ENCODE peak calls at places on chromosomes 6 and 20, in eight cellular contexts. N, B, R, M, S, L, D and I are unnamed samples.

GRCh38 chr20:24364464-24364863 is 105.0 kb upstream of the SYNDIG1 start:
- DNase-seq in N (no peak), B (no peak), R (no peak), M (no peak), S (no peak), L (no peak), D (no peak), I (no peak)

GRCh38 chr6:134945045-134945444 is 4.9 kb downstream of the ALDH8A1 start:
- DNase-seq in N (no peak), B (no peak), R (no peak), M (no peak), S (no peak), L (no peak), D (no peak), I (no peak)

GRCh38 chr6:166715065-166715464 is 88.0 kb upstream of the RPS6KA2 start:
- DNase-seq in N (no peak), B (no peak), R (no peak), M (no peak), S (no peak), L (no peak), D (no peak), I (no peak)

GRCh38 chr20:34016736-34017135 is 23.0 kb downstream of the RALY start:
- DNase-seq in N (no peak), B (no peak), R (no peak), M (no peak), S (no peak), L (no peak), D (no peak), I (no peak)

GRCh38 chr6:82251942-82252341 is 4.4 kb upstream of the IBTK start:
- DNase-seq in N (peak), B (no peak), R (no peak), M (no peak), S (no peak), L (no peak), D (peak), I (no peak)

GRCh38 chr6:21586760-21587181 is 6.8 kb upstream of the SOX4 start:
- DNase-seq in N (no peak), B (no peak), R (peak), M (no peak), S (no peak), L (no peak), D (no peak), I (no peak)

GRCh38 chr6:135985471-135985870 is 134.0 kb downstream of the PDE7B start:
- DNase-seq in N (no peak), B (no peak), R (no peak), M (no peak), S (no peak), L (peak), D (no peak), I (no peak)

GRCh38 chr6:14807130-14807529 is 438.7 kb upstream of the JARID2 start:
- DNase-seq in N (no peak), B (no peak), R (no peak), M (no peak), S (no peak), L (no peak), D (no peak), I (no peak)

GRCh38 chr20:50189681-50190250 is 864 bp upstream of the CEBPB start:
- DNase-seq in N (no peak), B (peak), R (peak), M (peak), S (no peak), L (no peak), D (no peak), I (peak)

GRCh38 chr20:24153101-24154040 is 164.8 kb upstream of the GGTLC1 start:
- DNase-seq in N (no peak), B (no peak), R (no peak), M (no peak), S (no peak), L (no peak), D (no peak), I (no peak)

GRCh38 chr20:20455945-20456344 is 88.0 kb downstream of the INSM1 start:
- DNase-seq in N (no peak), B (no peak), R (no peak), M (no peak), S (no peak), L (no peak), D (no peak), I (no peak)

GRCh38 chr6:19333936-19334335 is 503.2 kb upstream of the ID4 start:
- DNase-seq in N (no peak), B (no peak), R (no peak), M (no peak), S (no peak), L (no peak), D (peak), I (no peak)

GRCh38 chr6:39088331-39088730 is 26.7 kb downstream of the SAYSD1 start:
- DNase-seq in N (no peak), B (peak), R (no peak), M (peak), S (peak), L (peak), D (peak), I (no peak)

GRCh38 chr6:12288844-12289654 is 1.1 kb upstream of the EDN1 start:
- DNase-seq in N (peak), B (peak), R (peak), M (no peak), S (no peak), L (no peak), D (peak), I (no peak)

GRCh38 chr6:151763938-151764680 is 43.4 kb upstream of the ESR1 start:
- DNase-seq in N (no peak), B (peak), R (peak), M (peak), S (peak), L (no peak), D (peak), I (peak)

GRCh38 chr6:162750776-162751175 is 23.0 kb downstream of the PACRG start:
- DNase-seq in N (no peak), B (no peak), R (no peak), M (no peak), S (no peak), L (no peak), D (peak), I (no peak)

GRCh38 chr6:116492331-116493067 is 18.9 kb upstream of the CALHM5 start:
- DNase-seq in N (no peak), B (no peak), R (no peak), M (no peak), S (no peak), L (no peak), D (no peak), I (no peak)

GRCh38 chr6:125791151-125791819 is 525 bp downstream of the NCOA7 start:
- DNase-seq in N (no peak), B (no peak), R (peak), M (no peak), S (no peak), L (no peak), D (peak), I (no peak)

GRCh38 chr20:12083269-12083668 is 165.6 kb downstream of the BTBD3 start:
- DNase-seq in N (no peak), B (no peak), R (no peak), M (no peak), S (no peak), L (no peak), D (no peak), I (no peak)

GRCh38 chr6:27468334-27468733 is 4.6 kb downstream of the ZNF184 start:
- DNase-seq in N (no peak), B (no peak), R (no peak), M (no peak), S (no peak), L (no peak), D (peak), I (no peak)

GRCh38 chr6:69835414-69836179 is 30.8 kb upstream of the COL19A1 start:
- DNase-seq in N (no peak), B (no peak), R (no peak), M (no peak), S (peak), L (peak), D (peak), I (no peak)

GRCh38 chr20:60048634-60049578 is 90.7 kb downstream of the CDH26 start:
- DNase-seq in N (no peak), B (no peak), R (no peak), M (no peak), S (no peak), L (no peak), D (no peak), I (no peak)

GRCh38 chr6:37783831-37784584 is 35.5 kb upstream of the ZFAND3 start:
- DNase-seq in N (no peak), B (peak), R (peak), M (peak), S (no peak), L (no peak), D (peak), I (no peak)

GRCh38 chr20:57434390-57434700 is 43.1 kb downstream of the RBM38 start:
- DNase-seq in N (no peak), B (no peak), R (no peak), M (no peak), S (no peak), L (no peak), D (no peak), I (no peak)
- TF ChIP-seq CTCF in N (peak), B (no peak), R (no peak), M (no peak), S (no peak), L (peak), D (peak), I (peak)

DNA sequence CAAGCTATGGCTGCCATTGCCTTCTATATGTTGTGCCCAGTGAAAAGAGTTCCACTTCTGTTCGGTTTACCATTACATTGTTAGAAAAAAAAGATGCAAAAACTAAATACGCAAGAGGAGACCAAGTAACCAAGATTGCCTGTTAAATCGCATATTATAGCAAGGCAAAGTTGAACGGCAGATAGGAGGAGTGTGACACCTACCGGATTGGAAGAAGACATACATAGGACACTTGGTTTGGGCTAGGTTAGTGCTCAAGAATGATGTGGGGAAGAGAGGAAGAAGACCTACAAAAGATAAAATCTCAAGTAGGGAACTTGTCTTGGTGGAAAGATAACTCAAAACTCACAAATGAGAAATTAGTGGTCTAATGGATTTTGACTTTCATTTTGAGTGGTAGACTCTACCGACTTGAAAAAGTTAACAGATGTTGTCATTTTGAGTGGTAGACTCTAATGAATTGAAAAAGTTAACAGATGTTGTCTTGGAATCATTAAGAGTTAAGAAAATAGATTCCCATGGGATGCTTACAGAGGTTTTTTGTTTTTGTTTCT is 95.5 kb downstream of the F13A1 start:
- DNase-seq in N (no peak), B (no peak), R (no peak), M (no peak), S (no peak), L (no peak), D (no peak), I (no peak)
- TF ChIP-seq CTCF in N (no peak), B (no peak), R (no peak), M (no peak), S (no peak), L (no peak), D (no peak), I (no peak)

GRCh38 chr20:22243063-22243462 is 341.3 kb downstream of the FOXA2 start:
- DNase-seq in N (no peak), B (no peak), R (no peak), M (no peak), S (no peak), L (no peak), D (no peak), I (no peak)

GRCh38 chr20:22245139-22245538 is 339.2 kb downstream of the FOXA2 start:
- DNase-seq in N (no peak), B (no peak), R (no peak), M (no peak), S (no peak), L (no peak), D (no peak), I (no peak)

DNA sequence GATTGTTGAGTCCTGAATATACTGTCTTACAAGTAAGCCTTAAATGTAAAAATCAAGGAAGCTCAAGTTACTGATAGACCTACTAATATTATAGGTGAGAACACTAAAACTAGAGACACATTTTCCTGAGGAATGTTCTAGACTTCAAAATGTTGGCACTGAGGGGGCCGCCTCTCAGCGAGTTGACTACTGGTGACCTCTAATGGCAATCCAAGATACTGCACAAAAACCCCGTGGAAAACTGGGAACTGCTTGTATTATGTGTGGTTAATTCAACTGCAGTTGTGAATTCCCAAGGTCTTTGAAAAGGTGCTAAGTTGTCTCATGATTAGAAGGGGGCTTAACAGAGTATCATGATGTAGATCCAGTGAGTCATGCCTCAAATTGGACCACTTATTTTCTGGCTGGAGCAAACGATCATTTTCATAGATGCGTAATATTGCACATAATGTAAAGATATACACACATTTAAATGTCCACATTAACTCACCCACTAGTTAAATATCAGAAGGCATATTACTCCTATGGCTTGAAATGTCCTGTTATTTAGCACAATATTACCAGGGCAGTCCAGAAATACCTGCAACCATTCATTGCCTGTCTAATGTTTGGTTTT is 336.2 kb downstream of the FOXA2 start:
- DNase-seq in N (no peak), B (peak), R (no peak), M (no peak), S (no peak), L (no peak), D (no peak), I (no peak)
- TF ChIP-seq CTCF in N (peak), B (peak), R (no peak), M (peak), S (peak), L (no peak), D (peak), I (peak)

GRCh38 chr20:4780245-4780644 is 58.5 kb downstream of the PRND start:
- DNase-seq in N (no peak), B (no peak), R (no peak), M (no peak), S (no peak), L (no peak), D (no peak), I (no peak)
- TF ChIP-seq CTCF in N (no peak), B (no peak), R (no peak), M (no peak), S (no peak), L (no peak), D (peak), I (peak)

GRCh38 chr6:159169193-159169555 is at the start of gene FNDC1:
- DNase-seq in N (peak), B (peak), R (no peak), M (peak), S (no peak), L (no peak), D (no peak), I (no peak)
- TF ChIP-seq CTCF in N (peak), B (peak), R (no peak), M (peak), S (no peak), L (peak), D (no peak), I (no peak)

GRCh38 chr6:46704562-46704961 is 16.9 kb downstream of the TDRD6 start:
- DNase-seq in N (no peak), B (no peak), R (no peak), M (no peak), S (no peak), L (peak), D (peak), I (no peak)
- TF ChIP-seq CTCF in N (peak), B (no peak), R (no peak), M (peak), S (no peak), L (peak), D (no peak), I (peak)